ENCODE peak calls at places on chromosomes 16 and 17, in five cellular contexts. Q is IMR-90, J is body of pancreas, C is AG04449, R is astrocyte of the cerebellum. H is an unnamed sample.

GRCh38 chr17:67829331-67829730 is 4.0 kb downstream of the BPTF start:
- DNase-seq in Q (no peak), J (no peak), C (no peak), R (no peak), H (no peak)

GRCh38 chr16:4324871-4325740 is 9.2 kb downstream of the GLIS2 start:
- DNase-seq in Q (no peak), J (no peak), C (no peak), R (no peak), H (no peak)

GRCh38 chr17:17139972-17140589 is 66.1 kb downstream of the PLD6 start:
- DNase-seq in Q (no peak), J (no peak), C (no peak), R (no peak), H (no peak)

GRCh38 chr16:26816885-26817571 is 249.7 kb upstream of the C16orf82 start:
- DNase-seq in Q (peak), J (no peak), C (no peak), R (no peak), H (peak)

GRCh38 chr17:83202002-83203000 is 122.9 kb downstream of the METRNL start:
- DNase-seq in Q (no peak), J (peak), C (no peak), R (no peak), H (no peak)

GRCh38 chr17:67095803-67096202 is 51.4 kb downstream of the CACNG1 start:
- DNase-seq in Q (peak), J (no peak), C (no peak), R (no peak), H (peak)

GRCh38 chr17:59378621-59379194 is 47.3 kb downstream of the YPEL2 start:
- DNase-seq in Q (peak), J (no peak), C (peak), R (no peak), H (peak)

GRCh38 chr16:1674751-1675664 is 3.1 kb upstream of the JPT2 start:
- DNase-seq in Q (peak), J (no peak), C (no peak), R (no peak), H (peak)

GRCh38 chr17:60528828-60529227 is 2.8 kb upstream of the APPBP2 start:
- DNase-seq in Q (no peak), J (no peak), C (no peak), R (no peak), H (no peak)

GRCh38 chr17:57940653-57941329 is 14.4 kb downstream of the CUEDC1 start:
- DNase-seq in Q (no peak), J (peak), C (no peak), R (no peak), H (peak)

GRCh38 chr16:89089142-89089541 is 4.5 kb upstream of the ACSF3 start:
- DNase-seq in Q (no peak), J (no peak), C (no peak), R (no peak), H (no peak)

GRCh38 chr16:1444730-1445517 is 568 bp upstream of the CCDC154 start:
- DNase-seq in Q (no peak), J (no peak), C (no peak), R (no peak), H (no peak)

GRCh38 chr17:4515501-4515900 is 16.8 kb downstream of the SPNS2 start:
- DNase-seq in Q (no peak), J (peak), C (no peak), R (no peak), H (no peak)

GRCh38 chr16:8549843-8550412 is 40.4 kb downstream of the TMEM114 start:
- DNase-seq in Q (no peak), J (no peak), C (no peak), R (no peak), H (no peak)

GRCh38 chr16:73064996-73065349 is 17.0 kb upstream of the ZFHX3 start:
- DNase-seq in Q (no peak), J (no peak), C (no peak), R (no peak), H (no peak)

GRCh38 chr16:69119536-69119935 is 12.9 kb downstream of the CHTF8 start:
- DNase-seq in Q (no peak), J (peak), C (no peak), R (no peak), H (no peak)

GRCh38 chr17:38719943-38720641 is 10.0 kb upstream of the CISD3 start:
- DNase-seq in Q (no peak), J (no peak), C (no peak), R (no peak), H (no peak)

GRCh38 chr16:86857807-86858206 is 279.5 kb downstream of the FOXL1 start:
- DNase-seq in Q (no peak), J (no peak), C (no peak), R (no peak), H (no peak)

GRCh38 chr16:549544-550263 is 10.5 kb upstream of the PRR35 start:
- DNase-seq in Q (no peak), J (no peak), C (no peak), R (no peak), H (no peak)

GRCh38 chr17:66301864-66302741 is at the start of gene PRKCA:
- DNase-seq in Q (peak), J (peak), C (no peak), R (no peak), H (peak)

GRCh38 chr16:87246269-87247065 is 70.7 kb downstream of the C16orf95 start:
- DNase-seq in Q (no peak), J (no peak), C (no peak), R (no peak), H (no peak)

GRCh38 chr17:77328823-77329740 is 188.3 kb downstream of the SEC14L1 start:
- DNase-seq in Q (no peak), J (no peak), C (no peak), R (no peak), H (no peak)

DNA sequence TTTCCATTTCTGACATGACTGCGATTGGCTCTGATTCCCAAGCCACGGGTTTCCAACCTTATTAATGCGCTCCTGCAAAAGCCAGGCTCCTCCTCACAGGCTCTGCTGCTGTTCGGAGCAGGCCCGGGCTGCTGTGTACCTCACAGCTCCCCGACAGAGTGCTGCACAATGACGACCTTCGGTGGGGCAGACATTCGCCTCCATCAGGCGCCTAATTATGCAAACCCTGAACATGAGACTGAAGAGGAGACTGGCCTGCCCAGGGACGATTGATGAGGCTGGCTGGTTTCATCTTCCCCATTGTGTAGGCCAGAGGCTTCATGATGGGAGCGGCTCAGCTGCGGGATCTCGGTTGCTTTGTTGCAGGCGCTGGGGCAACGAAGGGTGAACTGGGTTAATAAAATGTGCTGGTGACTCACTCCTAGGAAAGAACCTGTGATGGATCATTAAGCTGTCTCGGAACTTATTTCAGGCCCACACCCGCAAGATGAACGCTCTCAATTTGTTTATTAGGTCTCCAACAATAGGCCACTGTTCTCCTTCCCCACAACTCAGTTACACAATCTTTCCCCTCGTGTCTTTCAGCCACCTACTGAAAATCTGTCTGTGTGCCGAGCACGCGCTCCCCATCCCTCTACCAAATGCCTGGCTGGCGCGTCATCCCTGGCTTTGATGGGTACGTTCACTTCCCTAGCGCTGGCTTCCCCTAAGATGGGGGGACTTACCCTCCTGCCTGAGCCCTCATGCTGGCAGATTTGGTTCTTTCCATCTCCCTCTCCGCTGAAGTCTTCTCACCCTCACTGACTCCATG is 27.2 kb upstream of the TOB1 start:
- DNase-seq in Q (peak), J (peak), C (no peak), R (peak), H (peak)
- H3K4me3 ChIP-seq in Q (no peak), J (no peak), C (no peak), R (no peak), H (no peak)

DNA sequence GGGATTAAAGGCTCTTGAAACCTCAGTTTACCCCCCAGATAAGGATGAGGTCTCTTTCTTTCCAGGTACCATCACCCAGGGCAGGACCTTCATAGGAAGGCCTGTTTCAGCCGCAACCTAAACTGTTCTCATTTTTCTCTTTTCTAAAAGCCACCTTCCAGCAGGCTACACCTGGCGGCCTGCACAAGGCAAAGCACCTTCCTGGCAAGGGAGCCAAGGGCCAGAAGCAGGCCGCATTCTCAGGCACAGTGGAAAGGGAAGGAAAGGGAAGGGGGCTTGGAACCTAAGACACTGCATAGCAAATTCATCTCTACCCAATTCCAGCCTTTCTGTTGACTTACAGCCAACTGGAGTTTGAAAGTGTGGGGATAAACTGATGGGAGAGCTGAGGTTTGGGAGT is 8.9 kb upstream of the NDEL1 start:
- DNase-seq in Q (no peak), J (no peak), C (no peak), R (no peak), H (no peak)
- TF ChIP-seq CTCF in Q (no peak), J (no peak), C (no peak), R (no peak), H (no peak)

DNA sequence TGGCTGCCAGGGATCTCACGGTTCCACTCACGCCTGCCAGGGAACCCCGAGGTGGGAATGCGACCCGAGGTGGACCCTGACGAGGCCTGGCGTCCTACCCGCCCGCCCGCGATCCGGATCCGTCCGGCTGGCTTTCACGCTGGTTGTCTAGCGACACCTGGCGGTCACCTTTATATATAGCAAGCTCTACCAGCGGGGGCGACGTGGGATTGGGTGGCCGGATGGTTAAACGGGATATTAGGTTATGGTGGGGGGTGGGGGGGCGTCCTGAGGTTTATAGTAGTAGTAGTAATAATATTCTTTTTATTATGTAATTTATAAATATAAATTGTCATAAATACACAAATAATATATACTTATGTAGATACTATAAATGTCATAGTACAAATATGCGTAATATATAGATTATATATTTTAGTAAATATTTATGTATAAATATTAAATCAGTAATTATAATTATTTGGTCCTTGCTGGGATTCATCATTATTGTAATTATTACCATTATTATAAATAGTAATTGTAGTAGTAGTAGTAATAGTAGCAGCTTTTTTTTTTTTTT is 136.9 kb downstream of the KCNJ12 start:
- DNase-seq in Q (peak), J (peak), C (no peak), R (peak), H (peak)
- H3K4me3 ChIP-seq in Q (peak), J (no peak), C (peak), R (no peak), H (no peak)

DNA sequence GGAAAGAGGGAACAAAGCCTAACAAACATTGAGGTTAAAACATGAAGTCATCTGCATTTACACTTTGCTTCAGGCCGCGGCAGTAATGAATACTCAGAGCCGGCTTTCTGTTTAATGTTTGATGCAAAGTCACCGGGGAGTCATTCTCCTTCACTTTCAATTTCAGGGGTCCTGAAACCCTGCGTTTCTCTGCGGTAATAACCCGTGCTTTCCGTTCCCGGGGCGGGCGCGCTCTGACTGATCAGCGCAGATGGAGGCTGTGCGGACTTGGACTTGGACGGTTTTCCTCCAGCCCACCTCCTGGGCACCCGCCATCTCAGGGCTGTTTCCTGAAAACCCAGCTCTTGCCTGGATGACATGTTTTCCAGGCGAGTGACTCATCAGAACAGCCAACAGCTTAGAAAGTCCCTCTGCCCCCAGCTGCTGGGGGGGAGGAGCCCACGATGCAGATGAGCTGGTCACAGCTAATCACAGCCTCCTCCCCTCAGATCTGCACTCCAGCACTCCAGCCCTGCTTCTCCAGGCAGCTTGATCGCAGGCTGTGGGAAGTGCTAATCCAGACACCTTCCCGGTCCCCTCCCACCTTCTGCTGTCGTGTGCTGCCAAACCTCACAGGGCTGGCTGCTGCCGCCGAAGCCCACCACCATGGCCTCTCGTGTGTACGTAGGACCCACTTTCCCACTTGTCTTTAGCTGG is 158.6 kb upstream of the CHMP6 start:
- DNase-seq in Q (peak), J (peak), C (peak), R (peak), H (peak)
- TF ChIP-seq CTCF in Q (peak), J (no peak), C (no peak), R (no peak), H (no peak)

GRCh38 chr16:12256880-12257279 is 280.3 kb downstream of the SNX29 start:
- DNase-seq in Q (peak), J (no peak), C (no peak), R (no peak), H (no peak)
- H3K4me3 ChIP-seq in Q (no peak), J (no peak), C (no peak), R (no peak), H (no peak)

H was measured in fibroblast of mammary gland.